ENCODE peak calls at places on chromosomes 11 and 22, in eight cellular contexts. One of them, this sample, is unnamed.

GRCh38 chr11:92830382-92831148 is 138.9 kb upstream of the MTNR1B start:
- DNase-seq in dorsolateral prefrontal cortex: no peak
- DNase-seq in upper lobe of right lung: no peak
- DNase-seq in HCT116: no peak
- DNase-seq in stomach: no peak
- DNase-seq in PC-3: no peak
- DNase-seq in fibroblast of lung: no peak
- DNase-seq in cardiac muscle cell: no peak
- DNase-seq in this sample: no peak

GRCh38 chr11:114040706-114041211 is 18.8 kb upstream of the ZBTB16 start:
- DNase-seq in cardiac muscle cell: peak
- DNase-seq in HCT116: no peak
- DNase-seq in fibroblast of lung: peak
- DNase-seq in dorsolateral prefrontal cortex: no peak
- DNase-seq in stomach: peak
- DNase-seq in PC-3: peak
- DNase-seq in upper lobe of right lung: no peak
- DNase-seq in this sample: no peak

GRCh38 chr22:39212721-39213376 is 31.9 kb downstream of the PDGFB start:
- DNase-seq in cardiac muscle cell: peak
- DNase-seq in PC-3: peak
- DNase-seq in HCT116: peak
- DNase-seq in dorsolateral prefrontal cortex: no peak
- DNase-seq in upper lobe of right lung: peak
- DNase-seq in fibroblast of lung: peak
- DNase-seq in stomach: no peak
- DNase-seq in this sample: peak

GRCh38 chr11:121036981-121037380 is 13.1 kb downstream of the TBCEL start:
- DNase-seq in upper lobe of right lung: no peak
- DNase-seq in dorsolateral prefrontal cortex: no peak
- DNase-seq in HCT116: no peak
- DNase-seq in PC-3: no peak
- DNase-seq in cardiac muscle cell: no peak
- DNase-seq in fibroblast of lung: no peak
- DNase-seq in stomach: no peak
- DNase-seq in this sample: no peak

GRCh38 chr11:56705784-56706396 is 7.0 kb downstream of the OR9G1 start:
- DNase-seq in stomach: no peak
- DNase-seq in PC-3: no peak
- DNase-seq in upper lobe of right lung: no peak
- DNase-seq in cardiac muscle cell: no peak
- DNase-seq in HCT116: no peak
- DNase-seq in fibroblast of lung: no peak
- DNase-seq in dorsolateral prefrontal cortex: no peak
- DNase-seq in this sample: no peak

GRCh38 chr11:74417379-74417804 is 19.2 kb upstream of the PGM2L1 start:
- DNase-seq in dorsolateral prefrontal cortex: no peak
- DNase-seq in cardiac muscle cell: no peak
- DNase-seq in fibroblast of lung: no peak
- DNase-seq in stomach: no peak
- DNase-seq in HCT116: no peak
- DNase-seq in upper lobe of right lung: no peak
- DNase-seq in PC-3: peak
- DNase-seq in this sample: no peak

GRCh38 chr22:38415561-38416321 is 39.3 kb downstream of the KCNJ4 start:
- DNase-seq in dorsolateral prefrontal cortex: peak
- DNase-seq in cardiac muscle cell: no peak
- DNase-seq in PC-3: no peak
- DNase-seq in fibroblast of lung: no peak
- DNase-seq in upper lobe of right lung: peak
- DNase-seq in HCT116: no peak
- DNase-seq in stomach: peak
- DNase-seq in this sample: peak

GRCh38 chr11:101848262-101848661 is 66.5 kb upstream of the CEP126 start:
- DNase-seq in PC-3: peak
- DNase-seq in upper lobe of right lung: no peak
- DNase-seq in stomach: no peak
- DNase-seq in fibroblast of lung: peak
- DNase-seq in dorsolateral prefrontal cortex: no peak
- DNase-seq in HCT116: no peak
- DNase-seq in cardiac muscle cell: peak
- DNase-seq in this sample: no peak

GRCh38 chr22:17972385-17973181 is 51.8 kb downstream of the MICAL3 start:
- DNase-seq in PC-3: peak
- DNase-seq in dorsolateral prefrontal cortex: no peak
- DNase-seq in cardiac muscle cell: peak
- DNase-seq in fibroblast of lung: peak
- DNase-seq in stomach: no peak
- DNase-seq in upper lobe of right lung: no peak
- DNase-seq in HCT116: no peak
- DNase-seq in this sample: no peak

GRCh38 chr22:49570032-49570848 is 257.4 kb downstream of the BRD1 start:
- DNase-seq in dorsolateral prefrontal cortex: no peak
- DNase-seq in stomach: peak
- DNase-seq in cardiac muscle cell: no peak
- DNase-seq in HCT116: no peak
- DNase-seq in fibroblast of lung: no peak
- DNase-seq in upper lobe of right lung: peak
- DNase-seq in PC-3: no peak
- DNase-seq in this sample: peak

GRCh38 chr11:83409891-83410290 is 123.7 kb upstream of the CCDC90B start:
- DNase-seq in stomach: peak
- DNase-seq in fibroblast of lung: no peak
- DNase-seq in cardiac muscle cell: no peak
- DNase-seq in dorsolateral prefrontal cortex: peak
- DNase-seq in upper lobe of right lung: no peak
- DNase-seq in HCT116: no peak
- DNase-seq in PC-3: no peak
- DNase-seq in this sample: no peak

GRCh38 chr11:126963115-126963514 is 37.5 kb downstream of the KIRREL3 start:
- DNase-seq in HCT116: no peak
- DNase-seq in upper lobe of right lung: no peak
- DNase-seq in stomach: no peak
- DNase-seq in dorsolateral prefrontal cortex: no peak
- DNase-seq in cardiac muscle cell: no peak
- DNase-seq in fibroblast of lung: no peak
- DNase-seq in PC-3: no peak
- DNase-seq in this sample: no peak

GRCh38 chr11:99423435-99423983 is 402.8 kb downstream of the CNTN5 start:
- DNase-seq in HCT116: no peak
- DNase-seq in upper lobe of right lung: no peak
- DNase-seq in cardiac muscle cell: no peak
- DNase-seq in PC-3: no peak
- DNase-seq in fibroblast of lung: no peak
- DNase-seq in stomach: no peak
- DNase-seq in dorsolateral prefrontal cortex: no peak
- DNase-seq in this sample: peak

GRCh38 chr11:99422581-99423434 is 402.1 kb downstream of the CNTN5 start:
- DNase-seq in cardiac muscle cell: no peak
- DNase-seq in dorsolateral prefrontal cortex: no peak
- DNase-seq in stomach: no peak
- DNase-seq in PC-3: peak
- DNase-seq in fibroblast of lung: peak
- DNase-seq in HCT116: no peak
- DNase-seq in upper lobe of right lung: no peak
- DNase-seq in this sample: peak

GRCh38 chr11:99425596-99425995 is 404.8 kb downstream of the CNTN5 start:
- DNase-seq in HCT116: no peak
- DNase-seq in dorsolateral prefrontal cortex: no peak
- DNase-seq in stomach: no peak
- DNase-seq in upper lobe of right lung: no peak
- DNase-seq in cardiac muscle cell: no peak
- DNase-seq in PC-3: no peak
- DNase-seq in fibroblast of lung: no peak
- DNase-seq in this sample: no peak

GRCh38 chr11:99419991-99420390 is 399.2 kb downstream of the CNTN5 start:
- DNase-seq in stomach: no peak
- DNase-seq in dorsolateral prefrontal cortex: no peak
- DNase-seq in upper lobe of right lung: no peak
- DNase-seq in HCT116: no peak
- DNase-seq in cardiac muscle cell: no peak
- DNase-seq in fibroblast of lung: no peak
- DNase-seq in PC-3: peak
- DNase-seq in this sample: no peak

GRCh38 chr11:99424313-99425084 is 403.8 kb downstream of the CNTN5 start:
- DNase-seq in HCT116: no peak
- DNase-seq in dorsolateral prefrontal cortex: no peak
- DNase-seq in fibroblast of lung: no peak
- DNase-seq in cardiac muscle cell: no peak
- DNase-seq in upper lobe of right lung: peak
- DNase-seq in stomach: no peak
- DNase-seq in PC-3: no peak
- DNase-seq in this sample: peak
- H3K27ac ChIP-seq in HCT116: no peak
- H3K27ac ChIP-seq in dorsolateral prefrontal cortex: no peak
- H3K27ac ChIP-seq in fibroblast of lung: no peak
- H3K27ac ChIP-seq in cardiac muscle cell: no peak
- H3K27ac ChIP-seq in upper lobe of right lung: no peak
- H3K27ac ChIP-seq in stomach: no peak
- H3K27ac ChIP-seq in PC-3: no peak
- H3K27ac ChIP-seq in this sample: no peak

DNA sequence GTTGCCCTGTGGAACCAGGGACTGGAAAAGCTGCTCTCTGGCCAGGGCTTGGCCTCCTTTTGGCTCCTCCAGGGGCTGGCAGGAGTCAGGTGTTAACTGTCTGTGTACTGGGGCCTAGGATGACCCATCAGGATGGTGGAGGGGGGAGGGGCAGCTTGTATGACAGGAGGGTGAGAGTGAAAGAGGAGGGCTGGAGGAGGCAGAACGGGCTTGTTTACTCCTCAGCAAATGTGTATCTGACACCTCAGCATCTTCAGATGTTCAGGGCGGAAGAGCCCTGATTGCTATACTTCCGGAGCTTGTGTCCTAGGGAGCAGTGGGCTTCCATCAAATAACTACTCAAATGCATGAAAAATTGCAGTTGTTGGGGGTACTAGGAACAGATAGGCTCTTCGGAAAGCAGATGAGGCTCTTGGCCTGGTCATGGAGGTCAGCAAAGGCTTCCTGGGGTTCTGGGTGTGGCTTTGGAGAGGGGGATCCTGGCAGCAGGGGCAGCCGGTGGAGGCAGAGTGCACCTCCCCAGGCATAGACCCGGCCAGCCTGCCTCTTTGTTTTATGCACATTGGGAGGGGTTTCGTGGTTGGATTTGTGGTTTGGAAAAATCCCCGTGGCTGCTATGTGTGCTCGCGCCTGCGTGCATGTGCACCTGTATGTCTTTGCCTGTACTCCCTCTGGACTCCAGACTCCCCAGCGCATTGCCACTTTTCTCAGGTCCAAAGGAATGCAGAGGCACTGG is 31.2 kb downstream of the CD82 start:
- DNase-seq in fibroblast of lung: no peak
- DNase-seq in stomach: no peak
- DNase-seq in dorsolateral prefrontal cortex: no peak
- DNase-seq in PC-3: no peak
- DNase-seq in cardiac muscle cell: no peak
- DNase-seq in upper lobe of right lung: no peak
- DNase-seq in HCT116: no peak
- DNase-seq in this sample: peak
- H3K4me3 ChIP-seq in fibroblast of lung: no peak
- H3K4me3 ChIP-seq in stomach: no peak
- H3K4me3 ChIP-seq in dorsolateral prefrontal cortex: no peak
- H3K4me3 ChIP-seq in PC-3: no peak
- H3K4me3 ChIP-seq in cardiac muscle cell: no peak
- H3K4me3 ChIP-seq in upper lobe of right lung: no peak
- H3K4me3 ChIP-seq in HCT116: no peak
- H3K4me3 ChIP-seq in this sample: no peak

GRCh38 chr11:19116971-19117759 is at the start of gene ZDHHC13:
- DNase-seq in PC-3: peak
- DNase-seq in cardiac muscle cell: peak
- DNase-seq in dorsolateral prefrontal cortex: peak
- DNase-seq in stomach: peak
- DNase-seq in HCT116: peak
- DNase-seq in upper lobe of right lung: peak
- DNase-seq in fibroblast of lung: peak
- DNase-seq in this sample: peak
- TF ChIP-seq CTCF in PC-3: peak
- TF ChIP-seq CTCF in cardiac muscle cell: peak
- TF ChIP-seq CTCF in dorsolateral prefrontal cortex: no peak
- TF ChIP-seq CTCF in stomach: no peak
- TF ChIP-seq CTCF in HCT116: peak
- TF ChIP-seq CTCF in upper lobe of right lung: peak
- TF ChIP-seq CTCF in fibroblast of lung: peak
- TF ChIP-seq CTCF in this sample: peak

GRCh38 chr11:60995798-60996197 is 24.3 kb downstream of the CD6 start:
- DNase-seq in stomach: no peak
- DNase-seq in cardiac muscle cell: peak
- DNase-seq in dorsolateral prefrontal cortex: no peak
- DNase-seq in HCT116: no peak
- DNase-seq in PC-3: no peak
- DNase-seq in fibroblast of lung: no peak
- DNase-seq in upper lobe of right lung: no peak
- DNase-seq in this sample: no peak

GRCh38 chr11:60992842-60993409 is 21.4 kb downstream of the CD6 start:
- DNase-seq in PC-3: no peak
- DNase-seq in cardiac muscle cell: peak
- DNase-seq in fibroblast of lung: no peak
- DNase-seq in upper lobe of right lung: no peak
- DNase-seq in stomach: peak
- DNase-seq in HCT116: no peak
- DNase-seq in dorsolateral prefrontal cortex: no peak
- DNase-seq in this sample: peak

GRCh38 chr11:60991457-60991856 is 20.0 kb downstream of the CD6 start:
- DNase-seq in PC-3: no peak
- DNase-seq in dorsolateral prefrontal cortex: no peak
- DNase-seq in upper lobe of right lung: no peak
- DNase-seq in fibroblast of lung: no peak
- DNase-seq in HCT116: no peak
- DNase-seq in cardiac muscle cell: no peak
- DNase-seq in stomach: no peak
- DNase-seq in this sample: no peak

GRCh38 chr11:60993611-60994010 is 22.1 kb downstream of the CD6 start:
- DNase-seq in upper lobe of right lung: no peak
- DNase-seq in fibroblast of lung: no peak
- DNase-seq in cardiac muscle cell: no peak
- DNase-seq in PC-3: no peak
- DNase-seq in stomach: no peak
- DNase-seq in dorsolateral prefrontal cortex: no peak
- DNase-seq in HCT116: no peak
- DNase-seq in this sample: no peak

DNA sequence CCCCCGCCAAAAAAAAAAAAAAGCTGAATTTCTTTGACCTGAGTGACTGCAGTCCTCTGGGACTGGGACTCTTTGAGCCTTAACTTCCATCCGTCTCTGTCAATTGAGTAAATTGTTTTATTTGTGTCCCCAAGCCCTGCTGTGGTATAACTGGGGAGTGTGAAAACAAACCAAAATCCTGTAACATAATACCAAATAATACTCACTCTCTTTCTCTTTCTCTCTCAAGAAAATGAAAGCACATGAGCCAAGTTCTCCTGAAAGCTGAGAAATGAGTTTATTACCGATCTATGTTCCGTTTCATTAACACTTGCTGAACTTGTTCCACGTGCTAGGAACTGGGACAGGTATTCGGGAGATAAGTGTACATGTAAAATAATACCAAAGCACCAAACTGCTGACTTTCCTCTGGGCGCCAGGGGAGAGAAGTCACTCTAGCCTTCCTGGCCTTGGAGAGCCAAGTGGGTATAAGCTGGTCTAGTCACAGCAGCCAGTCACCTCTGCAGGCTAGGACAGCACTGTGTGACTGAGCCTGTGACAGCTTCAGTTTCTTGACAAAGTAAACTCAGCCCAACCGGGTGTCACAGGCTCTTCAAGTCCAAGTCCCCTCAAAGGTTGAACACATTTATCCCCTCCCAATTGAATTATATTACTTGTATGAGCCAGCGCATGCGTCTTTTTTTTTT is 23.1 kb downstream of the CD6 start:
- DNase-seq in PC-3: no peak
- DNase-seq in cardiac muscle cell: no peak
- DNase-seq in fibroblast of lung: no peak
- DNase-seq in dorsolateral prefrontal cortex: no peak
- DNase-seq in upper lobe of right lung: no peak
- DNase-seq in stomach: no peak
- DNase-seq in HCT116: no peak
- DNase-seq in this sample: no peak
- H3K27ac ChIP-seq in PC-3: no peak
- H3K27ac ChIP-seq in cardiac muscle cell: no peak
- H3K27ac ChIP-seq in fibroblast of lung: no peak
- H3K27ac ChIP-seq in dorsolateral prefrontal cortex: no peak
- H3K27ac ChIP-seq in upper lobe of right lung: no peak
- H3K27ac ChIP-seq in stomach: no peak
- H3K27ac ChIP-seq in HCT116: no peak
- H3K27ac ChIP-seq in this sample: no peak